ENCODE peak calls at places on chromosomes 1 and 21, in eight cellular contexts. One of them, this sample, is unnamed.

GRCh38 chr1:46665983-46666382 is 2.2 kb downstream of the ATPAF1 start:
- DNase-seq in left ventricle myocardium superior: no peak
- DNase-seq in MG63: no peak
- DNase-seq in hippocampal formation: no peak
- DNase-seq in stimulated activated CD4-positive, alpha-beta T cell treated with anti-CD3 and anti-CD28 coated beads, Interleukin-12 subunit alpha, Interleukin-12 subunit beta, amount 100 ng/mL, for 4 hours: no peak
- DNase-seq in NAMALWA: no peak
- DNase-seq in GOT3: no peak
- DNase-seq in mucosa of descending colon: no peak
- DNase-seq in this sample: no peak

GRCh38 chr1:112083487-112083886 is 94.0 kb upstream of the KCND3 start:
- DNase-seq in left ventricle myocardium superior: no peak
- DNase-seq in MG63: no peak
- DNase-seq in hippocampal formation: no peak
- DNase-seq in stimulated activated CD4-positive, alpha-beta T cell treated with anti-CD3 and anti-CD28 coated beads, Interleukin-12 subunit alpha, Interleukin-12 subunit beta, amount 100 ng/mL, for 4 hours: no peak
- DNase-seq in NAMALWA: peak
- DNase-seq in GOT3: no peak
- DNase-seq in mucosa of descending colon: no peak
- DNase-seq in this sample: no peak

GRCh38 chr21:34950980-34951379 is 98.1 kb downstream of the RUNX1 start:
- DNase-seq in left ventricle myocardium superior: no peak
- DNase-seq in MG63: no peak
- DNase-seq in hippocampal formation: no peak
- DNase-seq in stimulated activated CD4-positive, alpha-beta T cell treated with anti-CD3 and anti-CD28 coated beads, Interleukin-12 subunit alpha, Interleukin-12 subunit beta, amount 100 ng/mL, for 4 hours: no peak
- DNase-seq in NAMALWA: no peak
- DNase-seq in GOT3: no peak
- DNase-seq in mucosa of descending colon: no peak
- DNase-seq in this sample: peak

GRCh38 chr1:226637147-226637935 is 88.8 kb downstream of the STUM start:
- DNase-seq in left ventricle myocardium superior: peak
- DNase-seq in MG63: no peak
- DNase-seq in hippocampal formation: no peak
- DNase-seq in stimulated activated CD4-positive, alpha-beta T cell treated with anti-CD3 and anti-CD28 coated beads, Interleukin-12 subunit alpha, Interleukin-12 subunit beta, amount 100 ng/mL, for 4 hours: no peak
- DNase-seq in NAMALWA: no peak
- DNase-seq in GOT3: no peak
- DNase-seq in mucosa of descending colon: no peak
- DNase-seq in this sample: no peak

GRCh38 chr21:35738342-35738961 is 321.9 kb downstream of the SETD4 start:
- DNase-seq in left ventricle myocardium superior: no peak
- DNase-seq in MG63: peak
- DNase-seq in hippocampal formation: no peak
- DNase-seq in stimulated activated CD4-positive, alpha-beta T cell treated with anti-CD3 and anti-CD28 coated beads, Interleukin-12 subunit alpha, Interleukin-12 subunit beta, amount 100 ng/mL, for 4 hours: no peak
- DNase-seq in NAMALWA: no peak
- DNase-seq in GOT3: no peak
- DNase-seq in mucosa of descending colon: no peak
- DNase-seq in this sample: no peak

GRCh38 chr1:45730075-45730779 is 20.2 kb downstream of the IPP start:
- DNase-seq in left ventricle myocardium superior: no peak
- DNase-seq in MG63: no peak
- DNase-seq in hippocampal formation: no peak
- DNase-seq in stimulated activated CD4-positive, alpha-beta T cell treated with anti-CD3 and anti-CD28 coated beads, Interleukin-12 subunit alpha, Interleukin-12 subunit beta, amount 100 ng/mL, for 4 hours: no peak
- DNase-seq in NAMALWA: no peak
- DNase-seq in GOT3: no peak
- DNase-seq in mucosa of descending colon: no peak
- DNase-seq in this sample: no peak

GRCh38 chr1:231693361-231694080 is 66.9 kb downstream of the DISC1 start:
- DNase-seq in left ventricle myocardium superior: no peak
- DNase-seq in MG63: no peak
- DNase-seq in hippocampal formation: no peak
- DNase-seq in stimulated activated CD4-positive, alpha-beta T cell treated with anti-CD3 and anti-CD28 coated beads, Interleukin-12 subunit alpha, Interleukin-12 subunit beta, amount 100 ng/mL, for 4 hours: no peak
- DNase-seq in NAMALWA: no peak
- DNase-seq in GOT3: no peak
- DNase-seq in mucosa of descending colon: no peak
- DNase-seq in this sample: no peak

GRCh38 chr1:26373789-26374188 is 1.2 kb upstream of the ZNF683 start:
- DNase-seq in left ventricle myocardium superior: no peak
- DNase-seq in MG63: no peak
- DNase-seq in hippocampal formation: no peak
- DNase-seq in stimulated activated CD4-positive, alpha-beta T cell treated with anti-CD3 and anti-CD28 coated beads, Interleukin-12 subunit alpha, Interleukin-12 subunit beta, amount 100 ng/mL, for 4 hours: no peak
- DNase-seq in NAMALWA: no peak
- DNase-seq in GOT3: no peak
- DNase-seq in mucosa of descending colon: no peak
- DNase-seq in this sample: no peak

GRCh38 chr1:3564921-3565831 is 46.1 kb downstream of the MEGF6 start:
- DNase-seq in left ventricle myocardium superior: peak
- DNase-seq in MG63: no peak
- DNase-seq in hippocampal formation: no peak
- DNase-seq in stimulated activated CD4-positive, alpha-beta T cell treated with anti-CD3 and anti-CD28 coated beads, Interleukin-12 subunit alpha, Interleukin-12 subunit beta, amount 100 ng/mL, for 4 hours: peak
- DNase-seq in NAMALWA: peak
- DNase-seq in GOT3: no peak
- DNase-seq in mucosa of descending colon: peak
- DNase-seq in this sample: no peak

GRCh38 chr1:195428927-195429326 is 1179.3 kb downstream of the KCNT2 start:
- DNase-seq in left ventricle myocardium superior: no peak
- DNase-seq in MG63: no peak
- DNase-seq in hippocampal formation: no peak
- DNase-seq in stimulated activated CD4-positive, alpha-beta T cell treated with anti-CD3 and anti-CD28 coated beads, Interleukin-12 subunit alpha, Interleukin-12 subunit beta, amount 100 ng/mL, for 4 hours: no peak
- DNase-seq in NAMALWA: no peak
- DNase-seq in GOT3: no peak
- DNase-seq in mucosa of descending colon: no peak
- DNase-seq in this sample: no peak

GRCh38 chr1:179034720-179035119 is 9.0 kb downstream of the FAM20B start:
- DNase-seq in left ventricle myocardium superior: no peak
- DNase-seq in MG63: no peak
- DNase-seq in hippocampal formation: no peak
- DNase-seq in stimulated activated CD4-positive, alpha-beta T cell treated with anti-CD3 and anti-CD28 coated beads, Interleukin-12 subunit alpha, Interleukin-12 subunit beta, amount 100 ng/mL, for 4 hours: no peak
- DNase-seq in NAMALWA: peak
- DNase-seq in GOT3: no peak
- DNase-seq in mucosa of descending colon: no peak
- DNase-seq in this sample: no peak

GRCh38 chr21:29072873-29073221 is 601 bp downstream of the CCT8 start:
- DNase-seq in left ventricle myocardium superior: no peak
- DNase-seq in MG63: no peak
- DNase-seq in hippocampal formation: no peak
- DNase-seq in stimulated activated CD4-positive, alpha-beta T cell treated with anti-CD3 and anti-CD28 coated beads, Interleukin-12 subunit alpha, Interleukin-12 subunit beta, amount 100 ng/mL, for 4 hours: no peak
- DNase-seq in NAMALWA: no peak
- DNase-seq in GOT3: no peak
- DNase-seq in mucosa of descending colon: no peak
- DNase-seq in this sample: no peak